ENCODE peak calls at places on chromosomes 1 and 21, in four cellular contexts. I is NCI-H510A treated with DMSO at 0.1 percent for 48 hours; H is activated T-cell treated with anti-CD3 and anti-CD28 coated beads, Interleukin-2, amount 50 U/mL, for 24 hours; B is stimulated activated CD8-positive, alpha-beta memory T cell treated with anti-CD3 and anti-CD28 coated beads, Interleukin-2, amount 100 ng/mL, for 48 hours. C is an unnamed sample.

GRCh38 chr1:176552217-176552974 is 89.4 kb downstream of the PAPPA2 start:
- DNase-seq in H (no peak), I (no peak), B (no peak), C (no peak)

GRCh38 chr1:246281639-246282038 is 225.4 kb downstream of the SMYD3 start:
- DNase-seq in H (no peak), B (no peak), I (peak), C (no peak)

GRCh38 chr21:28795251-28795650 is 197.4 kb downstream of the LTN1 start:
- DNase-seq in I (no peak), B (no peak), H (no peak), C (no peak)

GRCh38 chr1:205541161-205541886 is 36.9 kb downstream of the CDK18 start:
- DNase-seq in I (no peak), B (no peak), H (no peak), C (no peak)

GRCh38 chr1:81237531-81238528 is 562.9 kb upstream of the ADGRL2 start:
- DNase-seq in H (no peak), B (no peak), I (peak), C (no peak)

GRCh38 chr1:42385283-42385682 is 4.7 kb downstream of the RIMKLA start:
- DNase-seq in H (no peak), B (no peak), I (no peak), C (no peak)

GRCh38 chr1:2335721-2336475 is 55.5 kb downstream of the MORN1 start:
- DNase-seq in I (no peak), H (no peak), B (no peak), C (no peak)

GRCh38 chr1:29878501-29878900 is 642.2 kb downstream of the PTPRU start:
- DNase-seq in H (no peak), B (no peak), I (peak), C (no peak)

GRCh38 chr1:148388260-148389026 is 94.7 kb downstream of the PPIAL4G start:
- DNase-seq in B (peak), H (peak), I (peak), C (peak)

GRCh38 chr1:198064181-198064580 is 92.6 kb upstream of the NEK7 start:
- DNase-seq in B (no peak), H (no peak), I (no peak), C (no peak)

GRCh38 chr1:51850420-51851297 is 27.9 kb downstream of the NRDC start:
- DNase-seq in H (no peak), I (no peak), B (no peak), C (no peak)

GRCh38 chr1:194568610-194569009 is 1382.2 kb upstream of the B3GALT2 start:
- DNase-seq in I (no peak), B (no peak), H (no peak), C (no peak)

GRCh38 chr1:215241451-215241850 is 158.9 kb downstream of the KCNK2 start:
- DNase-seq in H (no peak), B (no peak), I (no peak), C (no peak)

GRCh38 chr1:154941332-154941995 is 4.9 kb upstream of the PMVK start:
- DNase-seq in I (no peak), B (no peak), H (no peak), C (no peak)

GRCh38 chr21:16194851-16195251 is 465.1 kb downstream of the USP25 start:
- DNase-seq in B (no peak), H (no peak), I (no peak), C (no peak)

GRCh38 chr1:173870252-173871075 is 2.3 kb downstream of the ZBTB37 start:
- DNase-seq in H (no peak), B (no peak), I (peak), C (no peak)

GRCh38 chr1:33348676-33349080 is 27.8 kb upstream of the A3GALT2 start:
- DNase-seq in H (peak), I (no peak), B (peak), C (no peak)

GRCh38 chr1:168088511-168089325 is 48.0 kb downstream of the GPR161 start:
- DNase-seq in B (no peak), H (no peak), I (no peak), C (peak)

GRCh38 chr1:37096523-37096922 is 62.2 kb upstream of the GRIK3 start:
- DNase-seq in H (no peak), I (no peak), B (no peak), C (no peak)

GRCh38 chr1:205171369-205171768 is 40.1 kb downstream of the DSTYK start:
- DNase-seq in I (no peak), H (no peak), B (no peak), C (no peak)

GRCh38 chr21:42613756-42614155 is 39.7 kb upstream of the PDE9A start:
- DNase-seq in I (no peak), B (no peak), H (no peak), C (no peak)

GRCh38 chr1:41466146-41466545 is 18.3 kb downstream of the EDN2 start:
- DNase-seq in H (no peak), B (no peak), I (peak), C (no peak)

GRCh38 chr1:110239491-110240430 is 29.6 kb downstream of the KCNC4 start:
- DNase-seq in B (no peak), H (no peak), I (no peak), C (no peak)

GRCh38 chr1:39609618-39610331 is 29.7 kb downstream of the HEYL start:
- DNase-seq in B (peak), I (peak), H (peak), C (peak)

GRCh38 chr1:60874703-60875102 is 207.7 kb upstream of the NFIA start:
- DNase-seq in B (no peak), H (no peak), I (no peak), C (no peak)

GRCh38 chr21:39869141-39869818 is 2.0 kb downstream of the PCP4 start:
- DNase-seq in B (no peak), I (no peak), H (no peak), C (no peak)

GRCh38 chr21:37557261-37557950 is 190.8 kb downstream of the DYRK1A start:
- DNase-seq in B (no peak), I (no peak), H (no peak), C (no peak)

GRCh38 chr1:43763497-43763973 is 56.2 kb downstream of the ST3GAL3 start:
- DNase-seq in I (peak), H (peak), B (peak), C (peak)

GRCh38 chr1:4825841-4826450 is 171.5 kb downstream of the AJAP1 start:
- DNase-seq in H (no peak), I (peak), B (no peak), C (no peak)

GRCh38 chr1:230261918-230262650 is 164.0 kb downstream of the PGBD5 start:
- DNase-seq in H (no peak), I (no peak), B (no peak), C (no peak)

GRCh38 chr1:27301582-27302199 is 20.3 kb upstream of the TMEM222 start:
- DNase-seq in I (peak), B (no peak), H (no peak), C (no peak)

GRCh38 chr1:204889681-204890373 is 19.2 kb downstream of the NFASC start:
- DNase-seq in B (no peak), H (no peak), I (no peak), C (no peak)

GRCh38 chr1:17768651-17769241 is 13.6 kb downstream of the ACTL8 start:
- DNase-seq in B (no peak), H (no peak), I (no peak), C (no peak)

GRCh38 chr1:82059931-82060330 is 259.2 kb downstream of the ADGRL2 start:
- DNase-seq in H (no peak), B (no peak), I (no peak), C (no peak)

GRCh38 chr1:116921301-116921885 is 11.7 kb downstream of the PTGFRN start:
- DNase-seq in B (no peak), I (no peak), H (no peak), C (no peak)

GRCh38 chr1:32557812-32558211 is 18.6 kb downstream of the ZBTB8A start:
- DNase-seq in I (no peak), B (no peak), H (no peak), C (no peak)

C was measured in stimulated activated effector memory CD8-positive, alpha-beta T cell treated with anti-CD3 and anti-CD28 coated beads, Interleukin-12 subunit alpha, Interleukin-12 subunit beta, amount 100 ng/mL, for 72 hours.